ENCODE peak calls at places on chromosomes 6 and 20, in six cellular contexts. One of them, this sample, is unnamed. For H3K9me3, the result is how much of the 10 kb centered on the place peaks cover.

GRCh38 chr6:153076431-153076830 is 54.7 kb downstream of the RGS17 start:
- DNase-seq in lung: no peak
- DNase-seq in upper lobe of left lung: no peak
- DNase-seq in heart right ventricle: no peak
- DNase-seq in transverse colon: no peak
- DNase-seq in colonic mucosa: no peak
- DNase-seq in this sample: no peak

GRCh38 chr20:38260025-38260377 is 534 bp downstream of the KIAA1755 start:
- DNase-seq in colonic mucosa: no peak
- DNase-seq in lung: no peak
- DNase-seq in transverse colon: no peak
- DNase-seq in heart right ventricle: no peak
- DNase-seq in upper lobe of left lung: no peak
- DNase-seq in this sample: no peak

GRCh38 chr20:38426006-38426405 is 9.1 kb downstream of the SNHG17 start:
- DNase-seq in heart right ventricle: no peak
- DNase-seq in transverse colon: no peak
- DNase-seq in colonic mucosa: no peak
- DNase-seq in upper lobe of left lung: no peak
- DNase-seq in lung: no peak
- DNase-seq in this sample: no peak

GRCh38 chr6:157847846-157848245 is 24.8 kb downstream of the SNX9 start:
- DNase-seq in lung: no peak
- DNase-seq in transverse colon: no peak
- DNase-seq in colonic mucosa: no peak
- DNase-seq in heart right ventricle: no peak
- DNase-seq in upper lobe of left lung: no peak
- DNase-seq in this sample: no peak

GRCh38 chr6:4225207-4225872 is 90.0 kb upstream of the ECI2 start:
- DNase-seq in heart right ventricle: no peak
- DNase-seq in colonic mucosa: no peak
- DNase-seq in lung: no peak
- DNase-seq in transverse colon: no peak
- DNase-seq in upper lobe of left lung: no peak
- DNase-seq in this sample: no peak

GRCh38 chr6:3764516-3765333 is 13.2 kb upstream of the PXDC1 start:
- DNase-seq in lung: no peak
- DNase-seq in upper lobe of left lung: no peak
- DNase-seq in heart right ventricle: no peak
- DNase-seq in transverse colon: no peak
- DNase-seq in colonic mucosa: no peak
- DNase-seq in this sample: no peak

GRCh38 chr6:79949235-79949634 is 1.9 kb upstream of the ELOVL4 start:
- DNase-seq in upper lobe of left lung: peak
- DNase-seq in colonic mucosa: peak
- DNase-seq in transverse colon: peak
- DNase-seq in heart right ventricle: peak
- DNase-seq in lung: no peak
- DNase-seq in this sample: peak

GRCh38 chr20:61599061-61599930 is 347.2 kb downstream of the CDH4 start:
- DNase-seq in colonic mucosa: no peak
- DNase-seq in lung: no peak
- DNase-seq in heart right ventricle: no peak
- DNase-seq in upper lobe of left lung: no peak
- DNase-seq in transverse colon: no peak
- DNase-seq in this sample: no peak

GRCh38 chr6:135488023-135488422 is 9.5 kb downstream of the AHI1 start:
- DNase-seq in heart right ventricle: no peak
- DNase-seq in upper lobe of left lung: no peak
- DNase-seq in colonic mucosa: no peak
- DNase-seq in lung: no peak
- DNase-seq in transverse colon: no peak
- DNase-seq in this sample: no peak

GRCh38 chr6:43016166-43016915 is 2.3 kb downstream of the KLHDC3 start:
- DNase-seq in heart right ventricle: peak
- DNase-seq in lung: no peak
- DNase-seq in upper lobe of left lung: no peak
- DNase-seq in transverse colon: no peak
- DNase-seq in colonic mucosa: no peak
- DNase-seq in this sample: no peak

GRCh38 chr6:170027111-170028043 is 263.5 kb downstream of the DLL1 start:
- DNase-seq in transverse colon: no peak
- DNase-seq in upper lobe of left lung: peak
- DNase-seq in colonic mucosa: no peak
- DNase-seq in heart right ventricle: no peak
- DNase-seq in lung: no peak
- DNase-seq in this sample: no peak

GRCh38 chr6:40349092-40349491 is 238.1 kb downstream of the LRFN2 start:
- DNase-seq in colonic mucosa: no peak
- DNase-seq in upper lobe of left lung: peak
- DNase-seq in heart right ventricle: no peak
- DNase-seq in transverse colon: no peak
- DNase-seq in lung: peak
- DNase-seq in this sample: no peak

GRCh38 chr6:50030777-50031562 is 9.2 kb upstream of the DEFB110 start:
- DNase-seq in lung: no peak
- DNase-seq in colonic mucosa: no peak
- DNase-seq in heart right ventricle: no peak
- DNase-seq in upper lobe of left lung: no peak
- DNase-seq in transverse colon: no peak
- DNase-seq in this sample: peak

GRCh38 chr6:154683756-154684523 is 49.3 kb upstream of the SCAF8 start:
- DNase-seq in colonic mucosa: peak
- DNase-seq in heart right ventricle: no peak
- DNase-seq in upper lobe of left lung: no peak
- DNase-seq in lung: no peak
- DNase-seq in transverse colon: no peak
- DNase-seq in this sample: no peak

GRCh38 chr20:48784273-48784641 is 43.5 kb downstream of the PREX1 start:
- DNase-seq in transverse colon: no peak
- DNase-seq in lung: no peak
- DNase-seq in upper lobe of left lung: no peak
- DNase-seq in heart right ventricle: no peak
- DNase-seq in colonic mucosa: no peak
- DNase-seq in this sample: no peak

GRCh38 chr6:148492654-148493290 is 150.1 kb downstream of the SASH1 start:
- DNase-seq in heart right ventricle: no peak
- DNase-seq in transverse colon: no peak
- DNase-seq in colonic mucosa: no peak
- DNase-seq in lung: no peak
- DNase-seq in upper lobe of left lung: no peak
- DNase-seq in this sample: no peak

DNA sequence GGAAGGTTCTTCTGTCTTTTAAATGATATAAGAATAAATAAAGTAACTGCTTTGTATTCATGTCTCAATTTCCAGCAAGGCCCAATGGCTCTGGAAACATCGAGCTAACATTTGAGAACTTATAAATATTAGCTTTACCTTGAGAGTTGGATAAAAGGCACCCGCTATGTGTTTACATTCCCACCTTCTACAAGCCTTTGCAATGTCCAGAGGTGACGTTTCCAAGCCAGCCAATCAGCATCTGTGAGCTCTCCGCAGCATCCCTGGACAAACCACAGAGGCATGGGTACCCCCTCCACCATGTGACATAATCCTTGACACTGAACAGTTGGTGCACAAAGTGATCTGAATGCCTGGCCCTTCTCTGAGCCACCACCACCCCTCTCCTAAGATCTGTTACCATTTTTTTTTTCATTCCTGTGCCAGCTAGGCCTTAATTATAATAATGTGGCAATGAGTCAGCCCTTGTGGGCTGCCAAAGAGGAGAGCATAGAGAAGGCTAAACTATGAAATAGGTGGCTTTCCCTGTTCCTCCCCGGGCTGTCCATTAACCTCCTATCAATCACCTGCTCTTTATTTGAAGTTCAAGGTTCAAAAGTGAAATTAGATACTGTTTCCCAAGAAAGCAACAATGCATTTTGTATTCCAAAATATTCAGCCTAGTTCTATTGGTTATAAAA is 4.1 kb downstream of the CBLN4 start:
- DNase-seq in heart right ventricle: no peak
- DNase-seq in colonic mucosa: no peak
- DNase-seq in transverse colon: no peak
- DNase-seq in upper lobe of left lung: no peak
- DNase-seq in lung: no peak
- DNase-seq in this sample: peak
- H3K9me3 ChIP-seq in heart right ventricle: under half
- H3K9me3 ChIP-seq in colonic mucosa: under half
- H3K9me3 ChIP-seq in transverse colon: under half
- H3K9me3 ChIP-seq in upper lobe of left lung: under half
- H3K9me3 ChIP-seq in lung: under half
- H3K9me3 ChIP-seq in this sample: under half

GRCh38 chr20:24102290-24102689 is 113.7 kb upstream of the GGTLC1 start:
- DNase-seq in transverse colon: no peak
- DNase-seq in colonic mucosa: no peak
- DNase-seq in upper lobe of left lung: no peak
- DNase-seq in lung: no peak
- DNase-seq in heart right ventricle: no peak
- DNase-seq in this sample: no peak
- TF ChIP-seq CTCF in transverse colon: no peak
- TF ChIP-seq CTCF in colonic mucosa: no peak
- TF ChIP-seq CTCF in upper lobe of left lung: no peak
- TF ChIP-seq CTCF in lung: no peak
- TF ChIP-seq CTCF in heart right ventricle: peak
- TF ChIP-seq CTCF in this sample: no peak

GRCh38 chr6:161105408-161105807 is 113.8 kb downstream of the MAP3K4 start:
- DNase-seq in heart right ventricle: no peak
- DNase-seq in lung: no peak
- DNase-seq in colonic mucosa: no peak
- DNase-seq in upper lobe of left lung: no peak
- DNase-seq in transverse colon: no peak
- DNase-seq in this sample: no peak
- H3K27ac ChIP-seq in heart right ventricle: no peak
- H3K27ac ChIP-seq in lung: no peak
- H3K27ac ChIP-seq in colonic mucosa: no peak
- H3K27ac ChIP-seq in upper lobe of left lung: no peak
- H3K27ac ChIP-seq in transverse colon: no peak
- H3K27ac ChIP-seq in this sample: no peak

DNA sequence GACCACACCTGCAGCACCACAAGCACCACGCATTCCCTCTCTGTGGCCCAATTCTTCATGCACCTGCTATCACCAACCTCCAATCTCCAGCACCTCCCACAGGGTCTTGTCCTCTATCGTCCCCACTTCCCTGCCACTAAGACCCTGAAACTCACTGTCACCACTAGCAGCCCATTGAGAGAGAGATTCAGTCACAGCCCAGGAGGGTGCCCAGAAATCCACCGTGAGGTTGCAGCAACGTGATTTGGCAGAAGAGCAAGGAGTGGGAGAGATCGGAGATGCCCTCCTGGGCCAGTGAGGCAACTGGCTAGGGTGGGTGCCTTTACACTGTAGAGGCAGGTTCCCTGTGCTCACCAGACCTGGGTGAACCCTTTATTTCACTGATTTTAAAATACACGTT is 90.1 kb downstream of the ANKRD60 start:
- DNase-seq in upper lobe of left lung: no peak
- DNase-seq in lung: no peak
- DNase-seq in heart right ventricle: no peak
- DNase-seq in colonic mucosa: no peak
- DNase-seq in transverse colon: no peak
- DNase-seq in this sample: no peak
- H3K9me3 ChIP-seq in upper lobe of left lung: under half
- H3K9me3 ChIP-seq in lung: under half
- H3K9me3 ChIP-seq in heart right ventricle: under half
- H3K9me3 ChIP-seq in colonic mucosa: under half
- H3K9me3 ChIP-seq in transverse colon: under half
- H3K9me3 ChIP-seq in this sample: under half

GRCh38 chr6:150830409-150831165 is 34.9 kb upstream of the MTHFD1L start:
- DNase-seq in heart right ventricle: no peak
- DNase-seq in upper lobe of left lung: no peak
- DNase-seq in transverse colon: no peak
- DNase-seq in lung: no peak
- DNase-seq in colonic mucosa: no peak
- DNase-seq in this sample: no peak

GRCh38 chr6:150831577-150831976 is 33.9 kb upstream of the MTHFD1L start:
- DNase-seq in colonic mucosa: no peak
- DNase-seq in heart right ventricle: no peak
- DNase-seq in transverse colon: no peak
- DNase-seq in upper lobe of left lung: no peak
- DNase-seq in lung: no peak
- DNase-seq in this sample: no peak

GRCh38 chr6:150826788-150827187 is 38.7 kb upstream of the MTHFD1L start:
- DNase-seq in upper lobe of left lung: no peak
- DNase-seq in lung: no peak
- DNase-seq in heart right ventricle: no peak
- DNase-seq in colonic mucosa: no peak
- DNase-seq in transverse colon: no peak
- DNase-seq in this sample: no peak
- TF ChIP-seq CTCF in upper lobe of left lung: no peak
- TF ChIP-seq CTCF in lung: no peak
- TF ChIP-seq CTCF in heart right ventricle: no peak
- TF ChIP-seq CTCF in colonic mucosa: no peak
- TF ChIP-seq CTCF in transverse colon: no peak
- TF ChIP-seq CTCF in this sample: no peak

GRCh38 chr20:20212675-20213096 is 155.2 kb upstream of the INSM1 start:
- DNase-seq in upper lobe of left lung: no peak
- DNase-seq in transverse colon: no peak
- DNase-seq in heart right ventricle: peak
- DNase-seq in colonic mucosa: no peak
- DNase-seq in lung: no peak
- DNase-seq in this sample: no peak

GRCh38 chr20:20215976-20216727 is 151.8 kb upstream of the INSM1 start:
- DNase-seq in colonic mucosa: no peak
- DNase-seq in upper lobe of left lung: no peak
- DNase-seq in lung: no peak
- DNase-seq in heart right ventricle: peak
- DNase-seq in transverse colon: no peak
- DNase-seq in this sample: no peak

GRCh38 chr20:20213722-20214121 is 154.2 kb upstream of the INSM1 start:
- DNase-seq in lung: no peak
- DNase-seq in upper lobe of left lung: no peak
- DNase-seq in colonic mucosa: no peak
- DNase-seq in transverse colon: no peak
- DNase-seq in heart right ventricle: no peak
- DNase-seq in this sample: no peak

GRCh38 chr20:20216941-20217340 is 151.0 kb upstream of the INSM1 start:
- DNase-seq in upper lobe of left lung: no peak
- DNase-seq in transverse colon: no peak
- DNase-seq in colonic mucosa: no peak
- DNase-seq in heart right ventricle: no peak
- DNase-seq in lung: no peak
- DNase-seq in this sample: no peak

GRCh38 chr20:20214757-20215275 is 153.1 kb upstream of the INSM1 start:
- DNase-seq in upper lobe of left lung: no peak
- DNase-seq in colonic mucosa: no peak
- DNase-seq in heart right ventricle: peak
- DNase-seq in transverse colon: no peak
- DNase-seq in lung: no peak
- DNase-seq in this sample: no peak
- H3K27ac ChIP-seq in upper lobe of left lung: no peak
- H3K27ac ChIP-seq in colonic mucosa: no peak
- H3K27ac ChIP-seq in heart right ventricle: peak
- H3K27ac ChIP-seq in transverse colon: no peak
- H3K27ac ChIP-seq in lung: no peak
- H3K27ac ChIP-seq in this sample: no peak

DNA sequence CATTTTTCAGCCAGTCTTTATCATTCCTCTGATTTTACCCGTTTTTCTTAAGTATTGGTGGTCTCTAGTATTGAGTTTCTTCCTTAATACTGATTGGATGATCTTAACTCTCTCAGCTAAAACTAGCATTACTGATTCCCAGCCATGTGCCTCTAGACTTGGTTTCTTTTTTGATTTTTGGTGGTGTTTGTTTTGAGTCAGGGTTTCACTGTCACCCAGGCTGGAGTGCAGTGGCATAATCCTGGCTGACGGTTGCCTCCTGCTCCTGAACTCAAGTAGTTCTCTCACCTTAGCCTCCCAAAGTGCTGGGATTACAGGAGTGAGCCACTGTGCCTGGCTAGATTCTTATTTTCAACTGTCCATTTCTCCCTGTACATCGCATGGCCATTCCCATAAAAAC is 24.9 kb downstream of the DPPA5 start:
- DNase-seq in heart right ventricle: no peak
- DNase-seq in upper lobe of left lung: no peak
- DNase-seq in colonic mucosa: no peak
- DNase-seq in transverse colon: no peak
- DNase-seq in lung: no peak
- DNase-seq in this sample: no peak
- H3K9me3 ChIP-seq in heart right ventricle: under half
- H3K9me3 ChIP-seq in upper lobe of left lung: under half
- H3K9me3 ChIP-seq in colonic mucosa: under half
- H3K9me3 ChIP-seq in transverse colon: under half
- H3K9me3 ChIP-seq in lung: under half
- H3K9me3 ChIP-seq in this sample: under half

This sample was measured in pancreas.